ENCODE peak calls at places on chromosomes 3 and 15, in eight cellular contexts. One of them, this sample, is unnamed.

GRCh38 chr3:99774467-99774866 is 43.2 kb upstream of the CMSS1 start:
- DNase-seq in GM10248: peak; percentile 18
- DNase-seq in GM19239: peak; percentile 7
- DNase-seq in effector CD4-positive, alpha-beta T cell: no peak
- DNase-seq in CD8-positive, alpha-beta memory T cell: no peak
- DNase-seq in stimulated activated CD4-positive, alpha-beta T cell treated with anti-CD3 and anti-CD28 coated beads, Interleukin-12 subunit alpha, Interleukin-12 subunit beta, amount 100 ng/mL, for 48 hours: no peak
- DNase-seq in upper lobe of left lung: no peak
- DNase-seq in nephron progenitor cell: no peak
- DNase-seq in this sample: peak; percentile 73

GRCh38 chr15:89002281-89002761 is 85.9 kb upstream of the ABHD2 start:
- DNase-seq in CD8-positive, alpha-beta memory T cell: no peak
- DNase-seq in upper lobe of left lung: no peak
- DNase-seq in GM10248: peak; percentile 42
- DNase-seq in nephron progenitor cell: no peak
- DNase-seq in stimulated activated CD4-positive, alpha-beta T cell treated with anti-CD3 and anti-CD28 coated beads, Interleukin-12 subunit alpha, Interleukin-12 subunit beta, amount 100 ng/mL, for 48 hours: no peak
- DNase-seq in effector CD4-positive, alpha-beta T cell: no peak
- DNase-seq in GM19239: no peak
- DNase-seq in this sample: peak; percentile 80

GRCh38 chr3:196179380-196180308 is 31.6 kb downstream of the ZDHHC19 start:
- DNase-seq in stimulated activated CD4-positive, alpha-beta T cell treated with anti-CD3 and anti-CD28 coated beads, Interleukin-12 subunit alpha, Interleukin-12 subunit beta, amount 100 ng/mL, for 48 hours: peak; percentile 70
- DNase-seq in effector CD4-positive, alpha-beta T cell: peak; percentile 75
- DNase-seq in GM10248: peak; percentile 84
- DNase-seq in upper lobe of left lung: peak; percentile 83
- DNase-seq in nephron progenitor cell: no peak
- DNase-seq in CD8-positive, alpha-beta memory T cell: peak; percentile 78
- DNase-seq in GM19239: peak; percentile 71
- DNase-seq in this sample: peak; percentile 97

GRCh38 chr3:13877911-13878710 is 1.8 kb downstream of the WNT7A start:
- DNase-seq in effector CD4-positive, alpha-beta T cell: no peak
- DNase-seq in upper lobe of left lung: peak; percentile 81
- DNase-seq in GM10248: no peak
- DNase-seq in stimulated activated CD4-positive, alpha-beta T cell treated with anti-CD3 and anti-CD28 coated beads, Interleukin-12 subunit alpha, Interleukin-12 subunit beta, amount 100 ng/mL, for 48 hours: no peak
- DNase-seq in GM19239: no peak
- DNase-seq in CD8-positive, alpha-beta memory T cell: no peak
- DNase-seq in nephron progenitor cell: peak; percentile 38
- DNase-seq in this sample: no peak

GRCh38 chr3:117130222-117130621 is 420.6 kb downstream of the TUSC7 start:
- DNase-seq in upper lobe of left lung: no peak
- DNase-seq in nephron progenitor cell: no peak
- DNase-seq in CD8-positive, alpha-beta memory T cell: no peak
- DNase-seq in stimulated activated CD4-positive, alpha-beta T cell treated with anti-CD3 and anti-CD28 coated beads, Interleukin-12 subunit alpha, Interleukin-12 subunit beta, amount 100 ng/mL, for 48 hours: no peak
- DNase-seq in effector CD4-positive, alpha-beta T cell: no peak
- DNase-seq in GM19239: no peak
- DNase-seq in GM10248: no peak
- DNase-seq in this sample: no peak

GRCh38 chr3:117408811-117409210 is 699.2 kb downstream of the TUSC7 start:
- DNase-seq in upper lobe of left lung: no peak
- DNase-seq in stimulated activated CD4-positive, alpha-beta T cell treated with anti-CD3 and anti-CD28 coated beads, Interleukin-12 subunit alpha, Interleukin-12 subunit beta, amount 100 ng/mL, for 48 hours: no peak
- DNase-seq in nephron progenitor cell: no peak
- DNase-seq in GM19239: no peak
- DNase-seq in CD8-positive, alpha-beta memory T cell: no peak
- DNase-seq in effector CD4-positive, alpha-beta T cell: no peak
- DNase-seq in GM10248: no peak
- DNase-seq in this sample: no peak

GRCh38 chr3:150059729-150060128 is 89.0 kb upstream of the PFN2 start:
- DNase-seq in CD8-positive, alpha-beta memory T cell: no peak
- DNase-seq in GM19239: no peak
- DNase-seq in upper lobe of left lung: no peak
- DNase-seq in effector CD4-positive, alpha-beta T cell: no peak
- DNase-seq in stimulated activated CD4-positive, alpha-beta T cell treated with anti-CD3 and anti-CD28 coated beads, Interleukin-12 subunit alpha, Interleukin-12 subunit beta, amount 100 ng/mL, for 48 hours: no peak
- DNase-seq in GM10248: no peak
- DNase-seq in nephron progenitor cell: no peak
- DNase-seq in this sample: no peak

GRCh38 chr15:67100808-67101581 is 35.6 kb downstream of the SMAD3 start:
- DNase-seq in nephron progenitor cell: no peak
- DNase-seq in GM19239: no peak
- DNase-seq in GM10248: peak; percentile 65
- DNase-seq in effector CD4-positive, alpha-beta T cell: no peak
- DNase-seq in stimulated activated CD4-positive, alpha-beta T cell treated with anti-CD3 and anti-CD28 coated beads, Interleukin-12 subunit alpha, Interleukin-12 subunit beta, amount 100 ng/mL, for 48 hours: peak; percentile 61
- DNase-seq in CD8-positive, alpha-beta memory T cell: no peak
- DNase-seq in upper lobe of left lung: no peak
- DNase-seq in this sample: peak; percentile 90

GRCh38 chr3:9862391-9863235 is 17.4 kb downstream of the CIDEC start:
- DNase-seq in GM19239: peak; percentile 31
- DNase-seq in GM10248: peak; percentile 67
- DNase-seq in CD8-positive, alpha-beta memory T cell: no peak
- DNase-seq in nephron progenitor cell: peak; percentile 84
- DNase-seq in stimulated activated CD4-positive, alpha-beta T cell treated with anti-CD3 and anti-CD28 coated beads, Interleukin-12 subunit alpha, Interleukin-12 subunit beta, amount 100 ng/mL, for 48 hours: peak; percentile 16
- DNase-seq in upper lobe of left lung: peak; percentile 91
- DNase-seq in effector CD4-positive, alpha-beta T cell: no peak
- DNase-seq in this sample: no peak

GRCh38 chr15:25709437-25710159 is 153.5 kb downstream of the ATP10A start:
- DNase-seq in stimulated activated CD4-positive, alpha-beta T cell treated with anti-CD3 and anti-CD28 coated beads, Interleukin-12 subunit alpha, Interleukin-12 subunit beta, amount 100 ng/mL, for 48 hours: no peak
- DNase-seq in CD8-positive, alpha-beta memory T cell: no peak
- DNase-seq in GM10248: no peak
- DNase-seq in nephron progenitor cell: no peak
- DNase-seq in effector CD4-positive, alpha-beta T cell: no peak
- DNase-seq in upper lobe of left lung: no peak
- DNase-seq in GM19239: no peak
- DNase-seq in this sample: no peak

GRCh38 chr3:16849795-16850194 is 35.0 kb upstream of the PLCL2 start:
- DNase-seq in GM19239: no peak
- DNase-seq in stimulated activated CD4-positive, alpha-beta T cell treated with anti-CD3 and anti-CD28 coated beads, Interleukin-12 subunit alpha, Interleukin-12 subunit beta, amount 100 ng/mL, for 48 hours: no peak
- DNase-seq in CD8-positive, alpha-beta memory T cell: no peak
- DNase-seq in upper lobe of left lung: no peak
- DNase-seq in GM10248: no peak
- DNase-seq in effector CD4-positive, alpha-beta T cell: no peak
- DNase-seq in nephron progenitor cell: no peak
- DNase-seq in this sample: no peak

GRCh38 chr15:89139613-89140499 is 51.6 kb downstream of the ABHD2 start:
- DNase-seq in upper lobe of left lung: no peak
- DNase-seq in CD8-positive, alpha-beta memory T cell: no peak
- DNase-seq in GM10248: no peak
- DNase-seq in effector CD4-positive, alpha-beta T cell: no peak
- DNase-seq in stimulated activated CD4-positive, alpha-beta T cell treated with anti-CD3 and anti-CD28 coated beads, Interleukin-12 subunit alpha, Interleukin-12 subunit beta, amount 100 ng/mL, for 48 hours: no peak
- DNase-seq in GM19239: no peak
- DNase-seq in nephron progenitor cell: no peak
- DNase-seq in this sample: no peak

GRCh38 chr3:29643034-29643425 is 362.2 kb downstream of the RBMS3 start:
- DNase-seq in effector CD4-positive, alpha-beta T cell: no peak
- DNase-seq in CD8-positive, alpha-beta memory T cell: no peak
- DNase-seq in stimulated activated CD4-positive, alpha-beta T cell treated with anti-CD3 and anti-CD28 coated beads, Interleukin-12 subunit alpha, Interleukin-12 subunit beta, amount 100 ng/mL, for 48 hours: no peak
- DNase-seq in nephron progenitor cell: no peak
- DNase-seq in GM19239: no peak
- DNase-seq in GM10248: no peak
- DNase-seq in upper lobe of left lung: no peak
- DNase-seq in this sample: peak; percentile 9

GRCh38 chr3:83738202-83738601 is 1220.6 kb upstream of the CADM2 start:
- DNase-seq in CD8-positive, alpha-beta memory T cell: no peak
- DNase-seq in effector CD4-positive, alpha-beta T cell: no peak
- DNase-seq in GM10248: no peak
- DNase-seq in upper lobe of left lung: no peak
- DNase-seq in nephron progenitor cell: no peak
- DNase-seq in stimulated activated CD4-positive, alpha-beta T cell treated with anti-CD3 and anti-CD28 coated beads, Interleukin-12 subunit alpha, Interleukin-12 subunit beta, amount 100 ng/mL, for 48 hours: no peak
- DNase-seq in GM19239: no peak
- DNase-seq in this sample: no peak

GRCh38 chr3:51198476-51198875 is 186.6 kb upstream of the MANF start:
- DNase-seq in GM19239: no peak
- DNase-seq in upper lobe of left lung: no peak
- DNase-seq in GM10248: no peak
- DNase-seq in nephron progenitor cell: no peak
- DNase-seq in stimulated activated CD4-positive, alpha-beta T cell treated with anti-CD3 and anti-CD28 coated beads, Interleukin-12 subunit alpha, Interleukin-12 subunit beta, amount 100 ng/mL, for 48 hours: no peak
- DNase-seq in CD8-positive, alpha-beta memory T cell: no peak
- DNase-seq in effector CD4-positive, alpha-beta T cell: no peak
- DNase-seq in this sample: no peak

GRCh38 chr3:66039590-66039887 is 821 bp upstream of the MAGI1 start:
- DNase-seq in CD8-positive, alpha-beta memory T cell: no peak
- DNase-seq in upper lobe of left lung: peak; percentile 82
- DNase-seq in effector CD4-positive, alpha-beta T cell: no peak
- DNase-seq in nephron progenitor cell: peak; percentile 56
- DNase-seq in GM19239: no peak
- DNase-seq in stimulated activated CD4-positive, alpha-beta T cell treated with anti-CD3 and anti-CD28 coated beads, Interleukin-12 subunit alpha, Interleukin-12 subunit beta, amount 100 ng/mL, for 48 hours: no peak
- DNase-seq in GM10248: peak; percentile 17
- DNase-seq in this sample: no peak

GRCh38 chr3:15258720-15259119 is 52.7 kb downstream of the CAPN7 start:
- DNase-seq in CD8-positive, alpha-beta memory T cell: no peak
- DNase-seq in effector CD4-positive, alpha-beta T cell: no peak
- DNase-seq in GM10248: no peak
- DNase-seq in nephron progenitor cell: no peak
- DNase-seq in upper lobe of left lung: peak; percentile 66
- DNase-seq in stimulated activated CD4-positive, alpha-beta T cell treated with anti-CD3 and anti-CD28 coated beads, Interleukin-12 subunit alpha, Interleukin-12 subunit beta, amount 100 ng/mL, for 48 hours: no peak
- DNase-seq in GM19239: no peak
- DNase-seq in this sample: no peak

GRCh38 chr3:129602309-129602708 is 4.2 kb downstream of the PLXND1 start:
- DNase-seq in CD8-positive, alpha-beta memory T cell: no peak
- DNase-seq in GM10248: no peak
- DNase-seq in upper lobe of left lung: peak; percentile 68
- DNase-seq in GM19239: no peak
- DNase-seq in effector CD4-positive, alpha-beta T cell: no peak
- DNase-seq in nephron progenitor cell: no peak
- DNase-seq in stimulated activated CD4-positive, alpha-beta T cell treated with anti-CD3 and anti-CD28 coated beads, Interleukin-12 subunit alpha, Interleukin-12 subunit beta, amount 100 ng/mL, for 48 hours: no peak
- DNase-seq in this sample: no peak

GRCh38 chr3:60053518-60054265 is 1003.9 kb upstream of the CFAP20DC start:
- DNase-seq in CD8-positive, alpha-beta memory T cell: no peak
- DNase-seq in upper lobe of left lung: no peak
- DNase-seq in effector CD4-positive, alpha-beta T cell: no peak
- DNase-seq in nephron progenitor cell: no peak
- DNase-seq in GM10248: no peak
- DNase-seq in GM19239: no peak
- DNase-seq in stimulated activated CD4-positive, alpha-beta T cell treated with anti-CD3 and anti-CD28 coated beads, Interleukin-12 subunit alpha, Interleukin-12 subunit beta, amount 100 ng/mL, for 48 hours: peak; percentile 51
- DNase-seq in this sample: no peak

GRCh38 chr15:101013151-101013550 is 94.0 kb downstream of the LRRK1 start:
- DNase-seq in upper lobe of left lung: no peak
- DNase-seq in stimulated activated CD4-positive, alpha-beta T cell treated with anti-CD3 and anti-CD28 coated beads, Interleukin-12 subunit alpha, Interleukin-12 subunit beta, amount 100 ng/mL, for 48 hours: no peak
- DNase-seq in GM10248: no peak
- DNase-seq in GM19239: no peak
- DNase-seq in nephron progenitor cell: no peak
- DNase-seq in CD8-positive, alpha-beta memory T cell: no peak
- DNase-seq in effector CD4-positive, alpha-beta T cell: no peak
- DNase-seq in this sample: no peak

GRCh38 chr3:140223197-140223596 is 288.2 kb downstream of the CLSTN2 start:
- DNase-seq in nephron progenitor cell: no peak
- DNase-seq in effector CD4-positive, alpha-beta T cell: no peak
- DNase-seq in upper lobe of left lung: no peak
- DNase-seq in stimulated activated CD4-positive, alpha-beta T cell treated with anti-CD3 and anti-CD28 coated beads, Interleukin-12 subunit alpha, Interleukin-12 subunit beta, amount 100 ng/mL, for 48 hours: no peak
- DNase-seq in GM10248: no peak
- DNase-seq in GM19239: no peak
- DNase-seq in CD8-positive, alpha-beta memory T cell: no peak
- DNase-seq in this sample: no peak

GRCh38 chr15:58146734-58147133 is 8.6 kb downstream of the AQP9 start:
- DNase-seq in upper lobe of left lung: no peak
- DNase-seq in effector CD4-positive, alpha-beta T cell: no peak
- DNase-seq in CD8-positive, alpha-beta memory T cell: no peak
- DNase-seq in GM19239: no peak
- DNase-seq in stimulated activated CD4-positive, alpha-beta T cell treated with anti-CD3 and anti-CD28 coated beads, Interleukin-12 subunit alpha, Interleukin-12 subunit beta, amount 100 ng/mL, for 48 hours: no peak
- DNase-seq in GM10248: no peak
- DNase-seq in nephron progenitor cell: no peak
- DNase-seq in this sample: no peak

GRCh38 chr3:19215427-19215826 is 67.1 kb downstream of the KCNH8 start:
- DNase-seq in GM10248: no peak
- DNase-seq in stimulated activated CD4-positive, alpha-beta T cell treated with anti-CD3 and anti-CD28 coated beads, Interleukin-12 subunit alpha, Interleukin-12 subunit beta, amount 100 ng/mL, for 48 hours: no peak
- DNase-seq in effector CD4-positive, alpha-beta T cell: no peak
- DNase-seq in nephron progenitor cell: no peak
- DNase-seq in GM19239: no peak
- DNase-seq in CD8-positive, alpha-beta memory T cell: no peak
- DNase-seq in upper lobe of left lung: no peak
- DNase-seq in this sample: no peak

GRCh38 chr3:61560452-61561373 is 658 bp upstream of the PTPRG start:
- DNase-seq in GM10248: peak; percentile 53
- DNase-seq in GM19239: peak; percentile 75
- DNase-seq in CD8-positive, alpha-beta memory T cell: no peak
- DNase-seq in upper lobe of left lung: peak; percentile 92
- DNase-seq in stimulated activated CD4-positive, alpha-beta T cell treated with anti-CD3 and anti-CD28 coated beads, Interleukin-12 subunit alpha, Interleukin-12 subunit beta, amount 100 ng/mL, for 48 hours: no peak
- DNase-seq in nephron progenitor cell: peak; percentile 77
- DNase-seq in effector CD4-positive, alpha-beta T cell: no peak
- DNase-seq in this sample: peak; percentile 69

GRCh38 chr15:101394654-101395053 is 94.9 kb downstream of the PCSK6 start:
- DNase-seq in upper lobe of left lung: no peak
- DNase-seq in effector CD4-positive, alpha-beta T cell: no peak
- DNase-seq in nephron progenitor cell: no peak
- DNase-seq in GM10248: no peak
- DNase-seq in CD8-positive, alpha-beta memory T cell: no peak
- DNase-seq in stimulated activated CD4-positive, alpha-beta T cell treated with anti-CD3 and anti-CD28 coated beads, Interleukin-12 subunit alpha, Interleukin-12 subunit beta, amount 100 ng/mL, for 48 hours: no peak
- DNase-seq in GM19239: no peak
- DNase-seq in this sample: no peak

GRCh38 chr3:179181021-179181472 is 32.9 kb downstream of the PIK3CA start:
- DNase-seq in GM19239: no peak
- DNase-seq in GM10248: peak; percentile 21
- DNase-seq in CD8-positive, alpha-beta memory T cell: no peak
- DNase-seq in stimulated activated CD4-positive, alpha-beta T cell treated with anti-CD3 and anti-CD28 coated beads, Interleukin-12 subunit alpha, Interleukin-12 subunit beta, amount 100 ng/mL, for 48 hours: no peak
- DNase-seq in effector CD4-positive, alpha-beta T cell: no peak
- DNase-seq in upper lobe of left lung: no peak
- DNase-seq in nephron progenitor cell: no peak
- DNase-seq in this sample: peak; percentile 50